ENCODE peak calls at places on chromosome 11, in eight cellular contexts. U is GM23338, Y is IMR-90, O is AG10803, D is lower leg skin, H is cardiac fibroblast, S is dorsolateral prefrontal cortex, C is right atrium auricular region. Q is an unnamed sample.

GRCh38 chr11:126925321-126926093 is 75.1 kb downstream of the KIRREL3 start:
- DNase-seq in U (no peak), Y (peak), O (peak), D (peak), H (no peak), S (peak), C (no peak), Q (no peak)

GRCh38 chr11:130582994-130583393 is 134.5 kb downstream of the ADAMTS15 start:
- DNase-seq in U (no peak), Y (no peak), O (no peak), D (no peak), H (peak), S (no peak), C (no peak), Q (no peak)

GRCh38 chr11:65646921-65647701 is 9.2 kb downstream of the SIPA1 start:
- DNase-seq in U (peak), Y (no peak), O (no peak), D (no peak), H (peak), S (peak), C (no peak), Q (no peak)

GRCh38 chr11:88231894-88232482 is 56.7 kb upstream of the RAB38 start:
- DNase-seq in U (peak), Y (peak), O (peak), D (no peak), H (peak), S (no peak), C (no peak), Q (no peak)

GRCh38 chr11:62013266-62014157 is 46.1 kb upstream of the FTH1 start:
- DNase-seq in U (no peak), Y (no peak), O (peak), D (peak), H (peak), S (no peak), C (no peak), Q (no peak)

GRCh38 chr11:120235024-120235628 is 4.8 kb upstream of the POU2F3 start:
- DNase-seq in U (peak), Y (peak), O (peak), D (peak), H (peak), S (no peak), C (no peak), Q (peak)

GRCh38 chr11:57224537-57224936 is 12.5 kb downstream of the APLNR start:
- DNase-seq in U (no peak), Y (peak), O (peak), D (no peak), H (no peak), S (no peak), C (no peak), Q (no peak)

GRCh38 chr11:96155627-96156378 is 187.2 kb downstream of the MAML2 start:
- DNase-seq in U (peak), Y (peak), O (peak), D (peak), H (peak), S (peak), C (peak), Q (no peak)

GRCh38 chr11:2138436-2139117 is 612 bp downstream of the IGF2 start:
- DNase-seq in U (peak), Y (no peak), O (no peak), D (no peak), H (peak), S (no peak), C (no peak), Q (peak)

GRCh38 chr11:35145249-35145648 is 6.3 kb downstream of the CD44 start:
- DNase-seq in U (no peak), Y (peak), O (peak), D (no peak), H (no peak), S (no peak), C (no peak), Q (peak)

GRCh38 chr11:123249354-123249753 is 54.3 kb upstream of the CLMP start:
- DNase-seq in U (no peak), Y (peak), O (peak), D (peak), H (peak), S (no peak), C (no peak), Q (no peak)

GRCh38 chr11:78170413-78170812 is 18.0 kb downstream of the KCTD21 start:
- DNase-seq in U (no peak), Y (no peak), O (no peak), D (no peak), H (no peak), S (no peak), C (no peak), Q (no peak)

GRCh38 chr11:4092031-4092430 is 2.6 kb upstream of the RRM1 start:
- DNase-seq in U (no peak), Y (no peak), O (no peak), D (peak), H (no peak), S (no peak), C (no peak), Q (peak)

GRCh38 chr11:30406978-30407762 is 84.3 kb downstream of the ARL14EP start:
- DNase-seq in U (peak), Y (no peak), O (no peak), D (no peak), H (no peak), S (no peak), C (no peak), Q (no peak)

GRCh38 chr11:31808721-31809542 is 2.2 kb downstream of the PAX6 start:
- DNase-seq in U (peak), Y (no peak), O (no peak), D (peak), H (no peak), S (no peak), C (no peak), Q (no peak)

GRCh38 chr11:134524201-134524600 is 112.2 kb upstream of the B3GAT1 start:
- DNase-seq in U (no peak), Y (no peak), O (no peak), D (peak), H (no peak), S (peak), C (no peak), Q (no peak)

GRCh38 chr11:28837599-28837998 is 729.4 kb downstream of the METTL15 start:
- DNase-seq in U (no peak), Y (no peak), O (no peak), D (no peak), H (no peak), S (no peak), C (no peak), Q (no peak)

GRCh38 chr11:125494987-125495725 is 909 bp downstream of the FEZ1 start:
- DNase-seq in U (peak), Y (peak), O (peak), D (peak), H (peak), S (peak), C (no peak), Q (no peak)

DNA sequence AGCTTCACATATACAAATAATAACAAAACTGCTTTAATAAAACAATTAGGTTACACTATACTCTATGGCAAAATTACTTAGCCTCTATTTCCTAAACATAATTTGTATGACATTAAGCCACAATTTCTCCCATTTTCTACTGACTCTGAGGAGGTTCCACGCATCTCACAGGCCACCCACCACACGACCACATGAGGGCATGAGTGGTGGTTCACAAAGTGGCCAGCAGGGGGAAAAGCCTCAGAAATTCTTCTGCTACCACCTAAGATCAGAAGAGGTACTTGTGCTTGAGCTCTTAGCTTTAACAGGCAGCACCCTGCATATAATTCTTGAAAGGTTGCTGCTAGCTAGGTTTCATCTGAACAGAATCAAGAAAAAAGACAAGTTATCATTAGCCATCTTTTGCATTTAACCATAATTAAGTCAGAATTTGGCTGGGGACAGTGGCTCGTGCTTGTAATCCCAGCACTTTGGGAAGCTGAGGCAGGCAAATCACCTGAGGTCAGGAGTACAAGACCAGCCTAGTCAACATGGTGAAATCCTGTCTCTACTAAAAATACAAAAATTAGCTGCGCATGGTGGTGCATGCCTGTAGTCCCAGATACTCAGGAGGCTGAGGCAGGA is 7.7 kb downstream of the LPXN start:
- DNase-seq in U (peak), Y (peak), O (peak), D (peak), H (peak), S (no peak), C (no peak), Q (peak)
- TF ChIP-seq CTCF in U (peak), Y (peak), O (peak), D (no peak), H (peak), S (peak), C (peak), Q (peak)

DNA sequence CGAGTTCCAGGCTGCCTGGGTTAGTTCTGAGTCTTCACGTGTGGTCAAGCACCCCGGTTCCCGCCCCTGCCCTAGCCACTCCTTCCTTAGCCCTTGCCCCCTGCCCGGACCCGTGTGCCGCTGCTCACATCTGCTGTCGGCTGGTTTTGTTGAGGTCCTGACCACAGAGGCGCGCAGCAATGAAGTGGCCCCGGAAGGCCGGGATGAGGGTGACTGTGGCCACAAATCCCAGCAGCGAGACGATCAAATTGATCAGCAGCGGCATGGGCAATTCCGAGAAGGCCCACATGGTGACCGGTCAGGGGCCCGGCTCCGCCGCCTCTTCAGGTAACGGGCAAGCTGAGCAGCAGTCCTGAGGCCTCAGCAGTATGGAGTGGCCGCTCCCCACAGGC is 290 bp downstream of the DPAGT1 start:
- DNase-seq in U (peak), Y (no peak), O (no peak), D (no peak), H (no peak), S (no peak), C (no peak), Q (no peak)
- TF ChIP-seq CTCF in U (no peak), Y (no peak), O (peak), D (no peak), H (no peak), S (no peak), C (no peak), Q (no peak)

GRCh38 chr11:27039873-27040272 is 742 bp upstream of the BBOX1 start:
- DNase-seq in U (peak), Y (no peak), O (no peak), D (no peak), H (no peak), S (no peak), C (no peak), Q (no peak)
- TF ChIP-seq CTCF in U (peak), Y (no peak), O (no peak), D (no peak), H (no peak), S (no peak), C (no peak), Q (no peak)

GRCh38 chr11:68542617-68543016 is 82.1 kb downstream of the PPP6R3 start:
- DNase-seq in U (peak), Y (peak), O (peak), D (no peak), H (peak), S (no peak), C (no peak), Q (no peak)

GRCh38 chr11:68546555-68546954 is 86.0 kb downstream of the PPP6R3 start:
- DNase-seq in U (no peak), Y (peak), O (peak), D (no peak), H (no peak), S (no peak), C (no peak), Q (no peak)

GRCh38 chr11:68543594-68543993 is 83.0 kb downstream of the PPP6R3 start:
- DNase-seq in U (no peak), Y (no peak), O (no peak), D (no peak), H (no peak), S (no peak), C (no peak), Q (no peak)

GRCh38 chr11:68545347-68545746 is 84.8 kb downstream of the PPP6R3 start:
- DNase-seq in U (no peak), Y (no peak), O (no peak), D (no peak), H (no peak), S (no peak), C (no peak), Q (no peak)

DNA sequence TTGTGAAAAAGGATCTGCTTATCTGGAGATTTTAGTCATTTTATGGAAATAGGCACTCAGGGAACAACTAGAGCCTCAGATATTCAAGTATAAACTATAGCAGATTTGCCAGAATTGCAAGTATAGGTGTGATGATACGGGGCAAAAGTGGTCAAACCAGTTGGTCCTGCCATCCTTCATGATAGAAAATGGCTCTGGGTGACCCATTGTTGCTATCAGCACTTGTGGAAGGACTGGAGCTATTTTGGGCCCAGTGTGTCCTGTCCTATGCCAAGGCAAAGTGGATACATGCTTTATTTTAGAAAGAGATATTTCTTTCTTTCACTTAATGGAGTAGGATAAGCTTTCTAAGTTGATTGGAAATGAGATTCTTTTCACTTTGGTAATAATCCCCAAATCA is 85.2 kb downstream of the PPP6R3 start:
- DNase-seq in U (no peak), Y (no peak), O (no peak), D (no peak), H (no peak), S (no peak), C (no peak), Q (no peak)
- TF ChIP-seq CTCF in U (no peak), Y (no peak), O (no peak), D (no peak), H (no peak), S (no peak), C (no peak), Q (no peak)

DNA sequence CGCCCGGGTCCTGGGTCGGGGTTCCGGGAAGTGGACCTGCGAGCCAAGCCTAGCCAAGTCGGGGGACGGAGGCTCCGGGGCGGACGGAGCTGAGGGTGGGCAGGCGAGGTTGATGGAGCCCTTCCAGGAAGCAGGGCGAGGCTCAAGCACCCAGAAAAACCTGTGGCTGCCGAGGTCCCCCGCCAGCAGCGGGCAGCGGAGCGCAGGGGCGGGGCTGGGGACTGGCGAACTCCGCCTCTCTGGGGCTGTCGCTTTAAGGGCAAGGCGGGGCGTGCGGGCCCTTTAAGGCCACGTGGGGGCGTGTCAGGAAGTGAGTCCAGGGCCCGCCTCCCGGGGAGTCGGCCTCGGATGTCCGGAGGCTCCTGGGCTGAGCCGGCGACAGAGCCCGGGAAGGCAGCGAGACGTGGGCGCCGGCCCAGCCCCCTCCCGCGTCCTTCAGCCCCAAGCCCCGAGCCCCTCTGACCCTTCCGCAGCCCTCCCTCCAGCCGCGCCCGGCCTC is at the start of gene SLC35C1:
- DNase-seq in U (peak), Y (peak), O (peak), D (peak), H (peak), S (peak), C (peak), Q (peak)
- TF ChIP-seq CTCF in U (peak), Y (peak), O (peak), D (no peak), H (peak), S (peak), C (no peak), Q (no peak)

Q was measured in CD8-positive, alpha-beta T cell.